ENCODE peak calls at places on chromosomes 3 and 15, in seven cellular contexts. Q is IMR-90; J is NCI-H524 treated with DMSO at 0.1 percent for 48 hours; O is epithelial cell of esophagus; N is M059J; T is nephron progenitor cell; F is stimulated activated CD8-positive, alpha-beta memory T cell treated with anti-CD3 and anti-CD28 coated beads, Interleukin-15, amount 100 ng/mL, for 48 hours. R is an unnamed sample.

GRCh38 chr3:129016725-129017530 is 15.8 kb downstream of the EFCC1 start:
- DNase-seq in Q (peak), J (no peak), O (no peak), N (no peak), T (no peak), F (no peak), R (no peak)

GRCh38 chr3:94258851-94259250 is 196.0 kb downstream of the NSUN3 start:
- DNase-seq in Q (no peak), J (no peak), O (peak), N (no peak), T (no peak), F (no peak), R (no peak)

GRCh38 chr3:160180581-160181216 is 44.5 kb upstream of the C3orf80 start:
- DNase-seq in Q (no peak), J (no peak), O (no peak), N (peak), T (peak), F (no peak), R (no peak)

GRCh38 chr3:107045791-107046190 is 331.4 kb upstream of the CCDC54 start:
- DNase-seq in Q (no peak), J (no peak), O (peak), N (no peak), T (no peak), F (no peak), R (no peak)

GRCh38 chr3:135000465-135000864 is 205.4 kb downstream of the EPHB1 start:
- DNase-seq in Q (no peak), J (no peak), O (no peak), N (no peak), T (no peak), F (no peak), R (no peak)

GRCh38 chr3:150775001-150775599 is 12.1 kb upstream of the SIAH2 start:
- DNase-seq in Q (peak), J (no peak), O (peak), N (peak), T (no peak), F (no peak), R (no peak)

GRCh38 chr15:59294961-59295741 is 77.5 kb downstream of the MYO1E start:
- DNase-seq in Q (peak), J (no peak), O (peak), N (peak), T (no peak), F (no peak), R (peak)

GRCh38 chr3:174409085-174409743 is 449.9 kb upstream of the NAALADL2 start:
- DNase-seq in Q (no peak), J (no peak), O (no peak), N (peak), T (no peak), F (no peak), R (no peak)

GRCh38 chr3:172256101-172256687 is 192.1 kb downstream of the GHSR start:
- DNase-seq in Q (peak), J (no peak), O (no peak), N (no peak), T (no peak), F (no peak), R (no peak)

GRCh38 chr3:85835857-85836470 is 877.2 kb downstream of the CADM2 start:
- DNase-seq in Q (no peak), J (no peak), O (no peak), N (no peak), T (no peak), F (no peak), R (no peak)

GRCh38 chr3:39108309-39108708 is 829 bp downstream of the TTC21A start:
- DNase-seq in Q (no peak), J (no peak), O (no peak), N (no peak), T (no peak), F (no peak), R (no peak)

GRCh38 chr3:42351221-42351620 is 59.2 kb downstream of the LYZL4 start:
- DNase-seq in Q (peak), J (no peak), O (no peak), N (peak), T (no peak), F (no peak), R (no peak)

GRCh38 chr3:187318819-187319616 is 27.5 kb upstream of the MASP1 start:
- DNase-seq in Q (peak), J (peak), O (peak), N (peak), T (peak), F (no peak), R (peak)

GRCh38 chr3:72970942-72971341 is 25.7 kb upstream of the PPP4R2 start:
- DNase-seq in Q (no peak), J (no peak), O (no peak), N (no peak), T (no peak), F (no peak), R (no peak)

GRCh38 chr15:64455951-64456350 is 4.4 kb upstream of the ZNF609 start:
- DNase-seq in Q (no peak), J (no peak), O (no peak), N (no peak), T (no peak), F (no peak), R (no peak)

GRCh38 chr3:3800685-3801509 is 1.7 kb downstream of the LRRN1 start:
- DNase-seq in Q (no peak), J (no peak), O (no peak), N (no peak), T (peak), F (no peak), R (no peak)

GRCh38 chr15:67013696-67014095 is 51.7 kb upstream of the SMAD3 start:
- DNase-seq in Q (peak), J (no peak), O (peak), N (peak), T (peak), F (no peak), R (no peak)

GRCh38 chr3:126934149-126934548 is 48.8 kb upstream of the PLXNA1 start:
- DNase-seq in Q (peak), J (no peak), O (no peak), N (no peak), T (peak), F (no peak), R (no peak)

GRCh38 chr3:193870376-193871092 is 265.4 kb upstream of the HES1 start:
- DNase-seq in Q (peak), J (no peak), O (peak), N (peak), T (no peak), F (no peak), R (peak)

GRCh38 chr15:71295242-71296031 is 180.2 kb downstream of the THSD4 start:
- DNase-seq in Q (peak), J (no peak), O (peak), N (peak), T (no peak), F (no peak), R (peak)

GRCh38 chr3:186589115-186589514 is 18.6 kb downstream of the DNAJB11 start:
- DNase-seq in Q (peak), J (no peak), O (peak), N (no peak), T (no peak), F (no peak), R (no peak)

GRCh38 chr15:58934521-58934920 is 1.0 kb upstream of the SLTM start:
- DNase-seq in Q (no peak), J (peak), O (peak), N (peak), T (no peak), F (no peak), R (peak)

GRCh38 chr15:73346735-73347312 is 21.9 kb downstream of the HCN4 start:
- DNase-seq in Q (peak), J (no peak), O (peak), N (peak), T (peak), F (peak), R (peak)

GRCh38 chr3:124373524-124373923 is 356.7 kb upstream of the UMPS start:
- DNase-seq in Q (no peak), J (no peak), O (no peak), N (no peak), T (no peak), F (no peak), R (no peak)

GRCh38 chr15:62390793-62391543 is 225.9 kb upstream of the C2CD4B start:
- DNase-seq in Q (peak), J (no peak), O (peak), N (peak), T (peak), F (no peak), R (peak)

R was measured in RWPE1.